ENCODE peak calls at places on chromosomes 11 and 22, in eight cellular contexts. J is stomach, M is gastrocnemius medialis, U is uterus, H is heart left ventricle, P is ovary, R is IMR-90, G is tibial nerve. Y is an unnamed sample.

GRCh38 chr11:25094085-25094802 is 597.4 kb downstream of the LUZP2 start:
- DNase-seq in J (no peak), M (no peak), U (no peak), H (no peak), P (no peak), R (no peak), G (no peak), Y (no peak)

GRCh38 chr11:79375818-79376550 is 64.8 kb downstream of the TENM4 start:
- DNase-seq in J (no peak), M (no peak), U (no peak), H (no peak), P (no peak), R (no peak), G (no peak), Y (no peak)

GRCh38 chr11:97934572-97935208 is 1086.1 kb upstream of the CNTN5 start:
- DNase-seq in J (no peak), M (no peak), U (no peak), H (no peak), P (no peak), R (no peak), G (no peak), Y (no peak)

GRCh38 chr22:27115816-27116256 is 458.4 kb downstream of the MIAT start:
- DNase-seq in J (peak; percentile 52), M (no peak), U (no peak), H (no peak), P (no peak), R (peak; percentile 87), G (no peak), Y (no peak)

GRCh38 chr11:44112083-44112865 is 16.8 kb downstream of the EXT2 start:
- DNase-seq in J (no peak), M (peak; percentile 33), U (no peak), H (peak; percentile 66), P (peak; percentile 41), R (peak; percentile 76), G (no peak), Y (no peak)

GRCh38 chr11:119248750-119249670 is 42.9 kb downstream of the CBL start:
- DNase-seq in J (no peak), M (no peak), U (no peak), H (no peak), P (no peak), R (no peak), G (no peak), Y (no peak)

GRCh38 chr22:48169227-48169626 is 1406.8 kb downstream of the TBC1D22A start:
- DNase-seq in J (no peak), M (no peak), U (no peak), H (no peak), P (no peak), R (no peak), G (no peak), Y (no peak)

GRCh38 chr11:287821-288327 is 1.1 kb upstream of the PGGHG start:
- DNase-seq in J (no peak), M (no peak), U (peak; percentile 22), H (peak; percentile 29), P (peak; percentile 18), R (no peak), G (no peak), Y (no peak)

GRCh38 chr11:9748361-9748970 is 84.6 kb downstream of the SWAP70 start:
- DNase-seq in J (peak; percentile 42), M (no peak), U (no peak), H (peak; percentile 57), P (no peak), R (peak; percentile 79), G (peak; percentile 43), Y (peak; percentile 44)

GRCh38 chr11:9745411-9746211 is 81.7 kb downstream of the SWAP70 start:
- DNase-seq in J (no peak), M (no peak), U (no peak), H (no peak), P (no peak), R (no peak), G (no peak), Y (no peak)

GRCh38 chr11:9747816-9748215 is 83.9 kb downstream of the SWAP70 start:
- DNase-seq in J (no peak), M (no peak), U (no peak), H (no peak), P (no peak), R (no peak), G (no peak), Y (no peak)

GRCh38 chr11:9750551-9750950 is 86.7 kb downstream of the SWAP70 start:
- DNase-seq in J (no peak), M (no peak), U (no peak), H (no peak), P (no peak), R (no peak), G (no peak), Y (peak; percentile 15)

GRCh38 chr11:9747229-9747628 is 83.4 kb downstream of the SWAP70 start:
- DNase-seq in J (no peak), M (no peak), U (no peak), H (no peak), P (no peak), R (no peak), G (no peak), Y (no peak)
- H3K27ac ChIP-seq in J (no peak overlapping the region), M (no peak overlapping the region), U (peak overlapping the region; percentile 23), H (no peak overlapping the region), P (no peak overlapping the region), R (no peak overlapping the region), G (peak overlapping the region; percentile 55), Y (no peak overlapping the region)

GRCh38 chr11:60945295-60945667 is 6.7 kb downstream of the SLC15A3 start:
- DNase-seq in J (no peak), M (no peak), U (no peak), H (no peak), P (no peak), R (no peak), G (no peak), Y (no peak)

GRCh38 chr11:60942207-60942606 is 9.8 kb downstream of the SLC15A3 start:
- DNase-seq in J (no peak), M (no peak), U (no peak), H (no peak), P (no peak), R (no peak), G (no peak), Y (no peak)

GRCh38 chr11:60946601-60947265 is 5.2 kb downstream of the SLC15A3 start:
- DNase-seq in J (no peak), M (no peak), U (no peak), H (no peak), P (no peak), R (no peak), G (no peak), Y (no peak)

GRCh38 chr11:60942970-60943565 is 8.9 kb downstream of the SLC15A3 start:
- DNase-seq in J (peak; percentile 80), M (no peak), U (no peak), H (no peak), P (no peak), R (no peak), G (no peak), Y (peak; percentile 79)

DNA sequence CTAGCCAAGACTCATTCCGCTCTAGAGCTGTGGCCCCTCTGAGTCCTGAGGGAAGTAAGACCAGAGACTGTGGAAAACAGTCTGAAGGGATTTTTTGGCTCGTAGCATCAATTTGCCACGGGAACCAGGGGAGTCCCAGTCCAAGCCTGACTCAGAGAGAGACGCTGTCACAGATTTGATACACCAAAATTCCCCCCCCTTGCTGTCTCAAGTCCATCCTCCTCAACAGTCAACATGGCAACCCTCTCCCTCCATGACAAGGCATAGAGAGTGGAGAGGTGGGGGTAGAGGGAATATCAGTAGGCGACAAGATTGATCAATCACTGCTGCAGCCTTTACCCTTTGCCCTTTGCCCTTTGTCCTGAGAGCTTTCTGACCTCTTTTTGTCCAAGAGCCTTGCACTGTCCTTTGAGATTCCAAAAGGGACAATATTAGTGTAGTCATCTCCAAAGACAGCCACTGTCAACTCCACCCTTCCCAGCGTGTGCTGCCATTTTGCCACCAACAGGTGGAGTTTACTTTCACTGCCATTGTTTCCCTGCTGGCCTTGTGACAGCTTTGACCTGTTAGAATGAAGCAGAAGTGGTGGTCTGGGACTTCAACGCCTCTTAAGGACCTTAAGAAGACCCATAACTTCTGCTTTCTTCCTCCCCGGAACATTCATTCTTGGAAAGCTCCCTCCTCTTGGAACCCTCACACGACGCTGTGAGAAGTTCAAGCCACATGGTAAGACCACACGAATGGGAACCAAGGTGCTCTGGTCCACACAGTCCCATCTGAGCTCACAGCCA is 7.3 kb downstream of the SLC15A3 start:
- DNase-seq in J (no peak), M (no peak), U (no peak), H (no peak), P (no peak), R (no peak), G (no peak), Y (no peak)
- TF ChIP-seq POLR2A in J (no peak), M (no peak), U (no peak), H (no peak), P (no peak), R (no peak), G (no peak), Y (no peak)

GRCh38 chr22:23889620-23890019 is 4.6 kb upstream of the MIF start:
- DNase-seq in J (peak; percentile 40), M (no peak), U (no peak), H (no peak), P (no peak), R (no peak), G (no peak), Y (no peak)

GRCh38 chr22:23892626-23893445 is 1.3 kb upstream of the MIF start:
- DNase-seq in J (no peak), M (no peak), U (no peak), H (no peak), P (no peak), R (no peak), G (no peak), Y (no peak)

GRCh38 chr22:23891726-23892125 is 2.5 kb upstream of the MIF start:
- DNase-seq in J (no peak), M (no peak), U (no peak), H (no peak), P (no peak), R (no peak), G (no peak), Y (no peak)

GRCh38 chr22:23892130-23892529 is 2.1 kb upstream of the MIF start:
- DNase-seq in J (no peak), M (no peak), U (no peak), H (no peak), P (no peak), R (no peak), G (no peak), Y (no peak)

DNA sequence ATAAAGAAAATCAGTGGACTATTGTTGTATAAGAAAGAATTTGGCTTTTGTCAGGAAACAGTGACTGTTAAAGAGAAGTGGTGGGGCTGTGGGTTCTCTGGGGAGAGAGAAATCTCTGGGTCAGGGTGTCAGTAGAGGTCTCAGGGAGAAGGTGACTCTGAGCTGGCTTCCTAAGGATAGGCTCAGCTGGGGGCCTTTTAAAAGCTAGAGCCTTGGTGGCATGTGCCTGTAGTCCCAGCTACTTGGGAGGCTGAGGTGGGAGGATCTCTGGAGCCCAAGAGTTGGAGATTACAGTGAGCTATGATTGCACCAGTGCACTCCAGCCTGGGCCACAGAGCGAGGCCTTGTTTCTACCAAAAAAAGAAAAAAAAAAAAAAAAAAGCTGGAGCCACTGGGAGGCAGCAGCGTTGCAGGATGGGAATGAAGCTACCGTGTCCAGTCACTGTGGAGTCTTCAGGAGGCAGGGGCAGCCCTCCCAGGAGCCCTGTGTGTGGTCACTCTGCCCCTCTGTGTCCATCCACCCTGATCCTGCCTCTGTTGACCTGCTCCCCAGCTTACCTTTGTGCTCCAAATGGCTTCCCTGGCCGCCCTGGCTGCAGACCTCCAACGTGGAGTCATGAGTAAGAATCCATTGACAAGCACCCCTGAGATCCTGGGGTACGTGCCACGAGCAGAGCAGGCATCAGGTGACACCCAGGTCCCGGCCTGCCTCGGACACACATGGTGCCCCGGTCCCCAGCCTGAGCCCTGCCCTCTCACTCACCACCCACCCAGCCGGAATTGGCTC is 5.4 kb upstream of the MIF start:
- DNase-seq in J (no peak), M (no peak), U (no peak), H (no peak), P (no peak), R (peak; percentile 39), G (no peak), Y (no peak)
- TF ChIP-seq CTCF in J (no peak), M (no peak), U (no peak), H (no peak), P (no peak), R (peak; percentile 46), G (peak; percentile 8), Y (no peak)

DNA sequence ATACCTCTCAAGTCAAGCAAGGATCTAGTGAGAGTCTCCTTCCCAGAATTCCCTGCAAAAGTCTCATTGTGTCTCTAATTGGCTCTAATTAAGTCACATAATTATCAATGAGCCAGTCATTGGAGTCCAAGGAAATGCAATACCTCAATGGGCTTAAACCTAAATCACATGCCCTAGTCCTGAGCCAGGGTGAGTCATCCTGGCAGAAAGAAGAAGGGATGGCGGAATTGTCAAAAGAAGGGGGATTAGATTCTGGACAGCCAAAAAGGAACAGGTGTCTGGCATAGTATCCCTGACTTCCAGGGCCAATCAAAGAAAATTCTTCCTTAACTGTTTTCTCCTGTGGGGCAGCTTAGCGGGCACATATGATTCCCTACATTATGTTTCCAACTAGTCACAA is 25.1 kb upstream of the LDLRAD3 start:
- DNase-seq in J (no peak), M (no peak), U (no peak), H (no peak), P (no peak), R (no peak), G (no peak), Y (no peak)
- H3K27ac ChIP-seq in J (no peak overlapping the region), M (no peak overlapping the region), U (no peak overlapping the region), H (no peak overlapping the region), P (no peak overlapping the region), R (no peak overlapping the region), G (peak overlapping the region; percentile 37), Y (no peak overlapping the region)